ENCODE peak calls at places on chromosome 9, in ten cellular contexts. E, W, T, Q, G, H, S, I, Z and D are unnamed samples.

GRCh38 chr9:127865645-127866464 is 11.4 kb upstream of the ENG start:
- DNase-seq in E (no peak), W (peak), T (peak), Q (no peak), G (no peak), H (no peak), S (peak), I (no peak), Z (no peak), D (no peak)

GRCh38 chr9:72592501-72593403 is 71.3 kb downstream of the TMC1 start:
- DNase-seq in E (peak), W (no peak), T (no peak), Q (peak), G (no peak), H (no peak), S (no peak), I (peak), Z (no peak), D (peak)

GRCh38 chr9:134656334-134657034 is 14.9 kb downstream of the COL5A1 start:
- DNase-seq in E (no peak), W (no peak), T (no peak), Q (peak), G (no peak), H (no peak), S (no peak), I (no peak), Z (no peak), D (peak)

GRCh38 chr9:17004500-17004899 is 130.3 kb upstream of the CNTLN start:
- DNase-seq in E (no peak), W (no peak), T (no peak), Q (no peak), G (no peak), H (no peak), S (no peak), I (peak), Z (no peak), D (peak)

GRCh38 chr9:132802121-132802795 is 75.8 kb downstream of the AK8 start:
- DNase-seq in E (no peak), W (no peak), T (no peak), Q (no peak), G (no peak), H (no peak), S (peak), I (no peak), Z (no peak), D (peak)

GRCh38 chr9:107437716-107438115 is 51.9 kb downstream of the KLF4 start:
- DNase-seq in E (no peak), W (no peak), T (no peak), Q (no peak), G (no peak), H (no peak), S (no peak), I (no peak), Z (no peak), D (peak)

GRCh38 chr9:19050637-19051591 is 1.7 kb downstream of the RRAGA start:
- DNase-seq in E (no peak), W (no peak), T (no peak), Q (peak), G (no peak), H (no peak), S (no peak), I (no peak), Z (no peak), D (no peak)

GRCh38 chr9:5557606-5558587 is 47.6 kb downstream of the PDCD1LG2 start:
- DNase-seq in E (no peak), W (peak), T (peak), Q (no peak), G (no peak), H (no peak), S (no peak), I (no peak), Z (no peak), D (no peak)

GRCh38 chr9:113462781-113463286 is 693 bp upstream of the RGS3 start:
- DNase-seq in E (no peak), W (no peak), T (peak), Q (no peak), G (no peak), H (no peak), S (no peak), I (no peak), Z (no peak), D (no peak)

GRCh38 chr9:112012026-112012902 is 115.7 kb downstream of the UGCG start:
- DNase-seq in E (peak), W (peak), T (no peak), Q (peak), G (peak), H (peak), S (peak), I (peak), Z (no peak), D (no peak)

GRCh38 chr9:20220286-20220685 is 402.0 kb downstream of the MLLT3 start:
- DNase-seq in E (no peak), W (no peak), T (no peak), Q (no peak), G (no peak), H (no peak), S (no peak), I (no peak), Z (no peak), D (no peak)

GRCh38 chr9:99167120-99167519 is 54.6 kb downstream of the ALG2 start:
- DNase-seq in E (no peak), W (no peak), T (no peak), Q (no peak), G (no peak), H (no peak), S (no peak), I (no peak), Z (no peak), D (no peak)

GRCh38 chr9:134995792-134996120 is 78.0 kb upstream of the FCN1 start:
- DNase-seq in E (no peak), W (no peak), T (no peak), Q (no peak), G (no peak), H (peak), S (peak), I (no peak), Z (no peak), D (no peak)

GRCh38 chr9:36191290-36191645 is 547 bp downstream of the CLTA start:
- DNase-seq in E (no peak), W (peak), T (no peak), Q (peak), G (no peak), H (no peak), S (no peak), I (no peak), Z (no peak), D (peak)

GRCh38 chr9:85142461-85143401 is 473.2 kb downstream of the NTRK2 start:
- DNase-seq in E (peak), W (peak), T (peak), Q (peak), G (no peak), H (no peak), S (no peak), I (no peak), Z (no peak), D (peak)

GRCh38 chr9:89986190-89986589 is 381.4 kb downstream of the GADD45G start:
- DNase-seq in E (no peak), W (no peak), T (no peak), Q (no peak), G (no peak), H (no peak), S (no peak), I (no peak), Z (no peak), D (no peak)

GRCh38 chr9:72925126-72925810 is 27.6 kb downstream of the ALDH1A1 start:
- DNase-seq in E (no peak), W (no peak), T (no peak), Q (no peak), G (no peak), H (no peak), S (no peak), I (no peak), Z (no peak), D (no peak)

GRCh38 chr9:33750839-33751339 is 44.5 kb upstream of the PRSS3 start:
- DNase-seq in E (no peak), W (no peak), T (peak), Q (no peak), G (no peak), H (peak), S (no peak), I (no peak), Z (no peak), D (peak)

GRCh38 chr9:136359774-136360718 is 3.5 kb downstream of the DNLZ start:
- DNase-seq in E (no peak), W (no peak), T (no peak), Q (no peak), G (no peak), H (no peak), S (no peak), I (no peak), Z (no peak), D (no peak)

GRCh38 chr9:137217276-137218211 is 4.5 kb downstream of the RNF208 start:
- DNase-seq in E (no peak), W (peak), T (peak), Q (peak), G (no peak), H (peak), S (no peak), I (no peak), Z (no peak), D (peak)

GRCh38 chr9:124615100-124615742 is 108.0 kb upstream of the NR5A1 start:
- DNase-seq in E (no peak), W (no peak), T (no peak), Q (no peak), G (no peak), H (no peak), S (no peak), I (no peak), Z (no peak), D (no peak)

GRCh38 chr9:106918825-106919509 is 56.0 kb downstream of the ZNF462 start:
- DNase-seq in E (no peak), W (no peak), T (no peak), Q (no peak), G (no peak), H (no peak), S (no peak), I (no peak), Z (no peak), D (no peak)

GRCh38 chr9:104982543-104982942 is 54.6 kb upstream of the ABCA1 start:
- DNase-seq in E (no peak), W (no peak), T (no peak), Q (no peak), G (no peak), H (no peak), S (no peak), I (no peak), Z (no peak), D (no peak)

GRCh38 chr9:2053883-2054845 is 39.0 kb downstream of the SMARCA2 start:
- DNase-seq in E (peak), W (no peak), T (peak), Q (no peak), G (no peak), H (no peak), S (no peak), I (no peak), Z (peak), D (no peak)

GRCh38 chr9:132121021-132121420 is 40.8 kb upstream of the NTNG2 start:
- DNase-seq in E (no peak), W (no peak), T (no peak), Q (no peak), G (no peak), H (no peak), S (no peak), I (no peak), Z (no peak), D (no peak)

GRCh38 chr9:101463397-101463796 is 27.8 kb upstream of the ALDOB start:
- DNase-seq in E (no peak), W (no peak), T (no peak), Q (no peak), G (no peak), H (no peak), S (no peak), I (peak), Z (no peak), D (no peak)

GRCh38 chr9:108083796-108084352 is 594.3 kb upstream of the KLF4 start:
- DNase-seq in E (no peak), W (no peak), T (no peak), Q (no peak), G (no peak), H (no peak), S (no peak), I (no peak), Z (no peak), D (no peak)

GRCh38 chr9:91346644-91347043 is 15.1 kb downstream of the AUH start:
- DNase-seq in E (no peak), W (no peak), T (no peak), Q (peak), G (no peak), H (no peak), S (no peak), I (no peak), Z (no peak), D (peak)

GRCh38 chr9:118058227-118058626 is 354.0 kb downstream of the TLR4 start:
- DNase-seq in E (no peak), W (no peak), T (no peak), Q (no peak), G (no peak), H (no peak), S (no peak), I (no peak), Z (no peak), D (no peak)

GRCh38 chr9:128216781-128217553 is 13.8 kb downstream of the DNM1 start:
- DNase-seq in E (no peak), W (no peak), T (no peak), Q (no peak), G (no peak), H (no peak), S (no peak), I (no peak), Z (no peak), D (no peak)

GRCh38 chr9:100700689-100701318 is 122.9 kb downstream of the CAVIN4 start:
- DNase-seq in E (no peak), W (no peak), T (no peak), Q (no peak), G (no peak), H (no peak), S (no peak), I (no peak), Z (no peak), D (peak)

DNA sequence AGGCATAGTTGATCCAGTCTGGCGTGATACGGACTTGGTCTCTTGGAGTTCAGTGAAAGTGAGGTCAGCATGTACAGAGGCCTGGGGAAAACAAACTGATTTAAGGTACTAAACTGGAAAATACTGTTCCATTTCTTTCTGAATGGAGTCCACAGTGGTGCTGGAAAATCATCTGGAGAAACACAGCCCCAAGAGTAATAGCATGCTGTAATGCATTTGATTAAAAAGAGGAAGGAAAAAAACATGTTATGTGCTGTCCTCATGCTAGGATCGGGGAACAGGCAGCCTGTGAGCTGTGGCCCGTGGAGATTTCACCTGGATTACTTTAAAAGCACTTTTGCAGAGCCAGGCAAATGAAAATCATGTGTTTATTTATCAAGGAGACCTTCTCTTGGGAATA is 228.9 kb downstream of the GAS1 start:
- DNase-seq in E (no peak), W (no peak), T (no peak), Q (no peak), G (no peak), H (no peak), S (no peak), I (no peak), Z (no peak), D (no peak)
- H3K27ac ChIP-seq in E (no peak), W (peak), T (no peak), Q (no peak), G (no peak), H (no peak), S (no peak), I (no peak), Z (no peak), D (no peak)

GRCh38 chr9:110125763-110126351 is 82.1 kb downstream of the C9orf152 start:
- DNase-seq in E (no peak), W (no peak), T (no peak), Q (no peak), G (no peak), H (no peak), S (no peak), I (no peak), Z (no peak), D (no peak)

GRCh38 chr9:110125207-110125751 is 82.7 kb downstream of the C9orf152 start:
- DNase-seq in E (no peak), W (peak), T (peak), Q (no peak), G (peak), H (peak), S (peak), I (peak), Z (peak), D (peak)

GRCh38 chr9:110126457-110126856 is 81.5 kb downstream of the C9orf152 start:
- DNase-seq in E (no peak), W (no peak), T (no peak), Q (no peak), G (no peak), H (no peak), S (no peak), I (peak), Z (no peak), D (no peak)

GRCh38 chr9:110128664-110129329 is 79.2 kb downstream of the C9orf152 start:
- DNase-seq in E (peak), W (no peak), T (no peak), Q (no peak), G (no peak), H (no peak), S (no peak), I (peak), Z (no peak), D (no peak)

DNA sequence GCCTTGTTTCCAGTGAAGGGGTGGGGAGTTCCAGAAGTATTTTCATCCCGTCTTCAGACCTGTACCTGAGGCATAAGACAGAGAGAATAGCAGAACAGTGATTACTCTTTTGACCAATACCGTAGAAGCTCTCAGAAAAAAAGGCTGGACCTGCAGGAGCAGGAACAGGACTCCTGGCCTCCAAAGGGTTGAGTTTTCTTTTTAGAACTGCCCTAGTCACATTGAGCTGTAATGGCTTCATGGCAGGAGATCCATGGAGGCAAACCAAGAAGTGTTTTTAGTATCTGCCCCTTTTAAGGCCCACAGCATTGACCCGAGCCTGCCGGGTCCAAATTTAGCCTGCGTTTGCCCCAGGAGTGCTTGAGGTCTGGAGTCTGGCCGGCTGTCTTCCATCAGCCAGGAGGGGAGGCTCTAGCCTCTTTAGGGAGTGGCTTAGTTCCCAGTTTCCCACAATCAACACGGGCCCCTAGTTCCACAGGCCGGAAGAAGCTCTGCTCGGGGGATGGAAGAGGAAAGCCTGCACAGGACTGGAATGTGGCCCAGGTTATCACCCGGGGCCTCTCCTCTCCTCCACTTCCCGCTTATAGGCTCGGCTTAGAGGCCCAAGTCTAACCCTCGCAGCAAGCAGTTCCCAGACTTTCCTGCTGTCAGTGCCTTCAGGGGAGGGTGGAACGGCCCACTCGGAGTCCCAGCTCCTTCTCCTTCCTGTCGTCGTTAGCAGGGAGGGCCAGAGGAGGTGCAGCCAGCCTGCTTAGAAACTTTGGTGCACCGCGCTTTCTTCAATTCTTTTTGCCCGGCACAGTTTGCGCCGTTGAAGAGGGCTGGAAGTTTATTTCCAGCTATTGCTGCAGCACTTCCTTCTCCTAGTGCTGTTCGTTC is 80.7 kb downstream of the C9orf152 start:
- DNase-seq in E (no peak), W (peak), T (peak), Q (no peak), G (no peak), H (no peak), S (peak), I (peak), Z (no peak), D (peak)
- H3K27ac ChIP-seq in E (peak), W (peak), T (peak), Q (peak), G (no peak), H (peak), S (peak), I (peak), Z (peak), D (peak)

GRCh38 chr9:95513722-95514121 is 3.0 kb downstream of the PTCH1 start:
- DNase-seq in E (no peak), W (no peak), T (no peak), Q (no peak), G (no peak), H (no peak), S (no peak), I (no peak), Z (no peak), D (peak)
- H3K27ac ChIP-seq in E (no peak), W (no peak), T (no peak), Q (no peak), G (peak), H (no peak), S (no peak), I (no peak), Z (no peak), D (no peak)

DNA sequence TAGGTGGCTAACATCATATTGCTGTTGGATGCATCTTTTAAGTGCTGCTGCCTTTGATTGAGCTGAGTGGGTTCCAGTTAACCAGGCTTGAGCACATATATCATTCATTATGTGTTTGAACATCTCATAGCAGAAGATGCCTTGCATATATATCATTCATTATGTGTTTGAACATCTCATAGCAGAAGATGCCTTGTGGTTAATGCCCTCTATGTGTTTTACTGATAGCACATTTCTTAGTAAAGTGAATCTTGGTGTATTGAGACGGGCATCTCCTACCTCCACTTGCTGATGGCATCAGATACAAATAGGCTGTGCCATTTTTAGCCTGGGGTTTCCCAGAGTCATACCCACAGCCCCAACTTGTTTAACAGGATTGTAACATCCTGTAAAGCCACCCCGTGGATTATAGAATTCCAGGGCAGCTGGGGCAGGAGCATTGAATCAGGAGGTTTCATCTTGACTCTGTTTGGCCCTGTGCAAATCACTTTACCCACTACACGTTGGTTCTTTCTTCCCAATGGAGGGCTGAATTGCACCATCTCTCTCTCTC is 26.5 kb downstream of the MTAP start:
- DNase-seq in E (no peak), W (no peak), T (no peak), Q (peak), G (no peak), H (no peak), S (no peak), I (no peak), Z (no peak), D (no peak)
- H3K27ac ChIP-seq in E (no peak), W (no peak), T (no peak), Q (no peak), G (no peak), H (no peak), S (no peak), I (no peak), Z (no peak), D (no peak)

GRCh38 chr9:121328476-121328875 is 41.6 kb downstream of the STOM start:
- DNase-seq in E (no peak), W (peak), T (no peak), Q (no peak), G (no peak), H (no peak), S (no peak), I (no peak), Z (no peak), D (no peak)
- H3K27ac ChIP-seq in E (no peak), W (peak), T (peak), Q (peak), G (no peak), H (no peak), S (no peak), I (no peak), Z (no peak), D (no peak)

DNA sequence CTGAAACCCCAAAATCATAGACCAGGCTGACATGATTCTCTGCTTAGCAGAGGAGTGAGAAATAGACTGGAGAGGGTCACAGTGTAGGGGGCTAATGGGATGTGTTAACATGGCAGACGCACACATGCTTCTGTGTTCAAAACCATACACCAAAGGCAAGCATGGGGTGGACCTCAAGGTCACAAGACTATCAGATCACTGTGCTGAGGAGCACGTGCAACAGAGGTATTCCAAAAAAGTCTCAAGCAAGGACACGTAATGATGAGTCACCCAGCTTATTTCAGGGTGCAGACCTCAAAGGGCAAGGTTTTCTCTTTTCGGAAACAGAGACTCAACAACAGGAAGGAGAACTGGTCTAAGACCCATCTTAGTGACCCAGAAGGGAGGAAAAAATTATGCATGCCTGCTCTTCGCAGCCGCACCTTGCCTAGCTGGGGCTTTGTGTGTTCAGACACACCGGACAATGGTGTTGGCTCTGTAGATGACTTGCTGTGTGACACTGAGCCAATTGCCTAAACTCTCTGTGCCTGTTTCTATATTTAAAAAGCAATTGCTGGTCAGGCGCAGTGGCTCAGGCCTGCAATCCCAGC is 20.3 kb downstream of the WHRN start:
- DNase-seq in E (peak), W (no peak), T (no peak), Q (peak), G (no peak), H (no peak), S (no peak), I (peak), Z (no peak), D (no peak)
- H3K27ac ChIP-seq in E (no peak), W (no peak), T (no peak), Q (peak), G (no peak), H (no peak), S (no peak), I (no peak), Z (no peak), D (no peak)